ENCODE peak calls at places on chromosomes 1 and 21, in ten cellular contexts. J, U, T, F, D, S, R, N, K and X are unnamed samples.

GRCh38 chr1:115975569-115976061 is 698 bp upstream of the SLC22A15 start:
- DNase-seq in K (no peak), J (no peak), S (no peak), D (no peak), F (no peak), N (no peak), R (no peak), T (no peak), U (no peak), X (no peak)

GRCh38 chr1:24294228-24294672 is 24.9 kb upstream of the GRHL3 start:
- DNase-seq in R (peak; percentile 75), N (peak; percentile 48), D (no peak), F (peak; percentile 66), J (peak; percentile 53), T (no peak), K (no peak), U (no peak), S (peak; percentile 84), X (no peak)

GRCh38 chr1:175648927-175649326 is 94.5 kb downstream of the TNR start:
- DNase-seq in S (no peak), D (no peak), N (no peak), U (no peak), R (no peak), K (no peak), T (no peak), F (no peak), J (no peak), X (no peak)

GRCh38 chr1:47534417-47534816 is 96.6 kb downstream of the FOXD2 start:
- DNase-seq in T (no peak), J (no peak), D (no peak), K (no peak), U (no peak), R (peak; percentile 30), S (no peak), N (no peak), F (no peak), X (no peak)

GRCh38 chr1:89952021-89952995 is 42.6 kb upstream of the ZNF326 start:
- DNase-seq in K (no peak), S (no peak), N (no peak), D (no peak), U (no peak), J (no peak), F (no peak), R (no peak), T (no peak), X (no peak)

GRCh38 chr1:245092638-245092976 is 62.2 kb upstream of the KIF26B start:
- DNase-seq in D (no peak), K (no peak), J (no peak), S (no peak), R (no peak), F (no peak), T (no peak), U (no peak), N (no peak), X (no peak)

GRCh38 chr1:36093226-36093625 is 4.5 kb downstream of the ADPRS start:
- DNase-seq in K (no peak), U (no peak), D (no peak), R (no peak), F (no peak), N (no peak), S (peak; percentile 50), J (no peak), T (peak; percentile 58), X (no peak)

GRCh38 chr1:228772516-228773212 is 37.4 kb downstream of the RHOU start:
- DNase-seq in S (no peak), K (no peak), J (no peak), N (no peak), T (no peak), U (no peak), F (no peak), R (no peak), D (no peak), X (no peak)

GRCh38 chr21:34844033-34844923 is 175.5 kb downstream of the CLIC6 start:
- DNase-seq in N (peak; percentile 78), R (peak; percentile 86), T (peak; percentile 73), K (no peak), D (no peak), J (peak; percentile 77), S (peak; percentile 86), F (no peak), U (peak; percentile 60), X (no peak)
- H3K27ac ChIP-seq in N (peak overlapping the region; percentile 93), R (peak overlapping the region; percentile 49), T (peak overlapping the region; percentile 42), K (peak overlapping the region; percentile 46), D (no peak overlapping the region), J (no peak overlapping the region), S (peak overlapping the region; percentile 74), F (no peak overlapping the region), U (peak overlapping the region; percentile 81), X (no peak overlapping the region)

DNA sequence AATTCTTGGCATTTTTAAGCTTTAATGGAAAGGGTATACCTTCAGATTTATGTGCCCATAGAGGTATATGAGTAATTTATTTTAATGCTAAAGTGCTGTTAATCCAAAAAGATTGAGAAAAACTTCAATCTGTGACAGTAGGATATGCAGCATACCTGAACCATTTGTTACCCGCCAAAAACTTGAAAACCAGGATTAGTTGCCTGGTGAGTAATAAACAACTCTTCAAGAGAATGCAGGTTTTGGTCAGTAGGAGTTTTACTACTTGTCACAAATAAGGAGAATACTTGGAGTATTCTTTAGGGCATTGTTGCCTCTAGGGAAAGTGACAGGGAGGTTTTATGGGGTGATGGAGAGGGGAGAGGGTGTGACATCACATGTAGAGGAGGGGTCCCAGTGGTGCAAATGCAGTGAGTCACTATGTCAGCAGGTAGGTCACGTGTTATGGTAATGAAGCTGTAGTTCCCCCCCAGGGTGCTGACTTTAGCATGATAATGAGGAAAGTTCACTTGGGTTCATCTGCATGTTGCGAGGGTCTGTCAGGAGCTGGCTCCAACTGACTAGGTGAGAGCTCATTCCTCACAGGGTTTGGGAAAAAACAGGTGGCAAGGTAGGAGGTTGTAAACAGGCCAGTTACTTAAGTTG is 23.1 kb downstream of the USP25 start:
- DNase-seq in F (no peak), N (no peak), S (no peak), U (no peak), T (no peak), J (no peak), R (no peak), D (no peak), K (no peak), X (no peak)
- H3K4me1 ChIP-seq in F (no peaks in the 10 kb centered on the region), N (peaks cover 87% of the 10 kb centered on the region), S (peaks cover 32% of the 10 kb centered on the region), U (peaks cover 54% of the 10 kb centered on the region), T (peaks cover 14% of the 10 kb centered on the region), J (peaks cover 19% of the 10 kb centered on the region), R (peaks cover 75% of the 10 kb centered on the region), D (peaks cover 66% of the 10 kb centered on the region), K (peaks cover 4% of the 10 kb centered on the region), X (peaks cover 57% of the 10 kb centered on the region)

GRCh38 chr1:4624801-4625200 is 29.6 kb upstream of the AJAP1 start:
- DNase-seq in K (no peak), N (no peak), U (no peak), J (no peak), T (peak; percentile 9), R (no peak), S (peak; percentile 19), D (no peak), F (no peak), X (no peak)

GRCh38 chr1:4627353-4627752 is 27.1 kb upstream of the AJAP1 start:
- DNase-seq in K (no peak), S (no peak), T (no peak), F (no peak), U (no peak), D (no peak), N (no peak), R (no peak), J (no peak), X (no peak)

GRCh38 chr1:4628992-4629391 is 25.4 kb upstream of the AJAP1 start:
- DNase-seq in K (no peak), F (no peak), U (no peak), N (no peak), T (no peak), S (no peak), J (no peak), D (no peak), R (no peak), X (no peak)

GRCh38 chr1:4626061-4626460 is 28.3 kb upstream of the AJAP1 start:
- DNase-seq in T (no peak), S (no peak), D (no peak), R (no peak), N (no peak), F (no peak), J (no peak), K (no peak), U (no peak), X (no peak)

DNA sequence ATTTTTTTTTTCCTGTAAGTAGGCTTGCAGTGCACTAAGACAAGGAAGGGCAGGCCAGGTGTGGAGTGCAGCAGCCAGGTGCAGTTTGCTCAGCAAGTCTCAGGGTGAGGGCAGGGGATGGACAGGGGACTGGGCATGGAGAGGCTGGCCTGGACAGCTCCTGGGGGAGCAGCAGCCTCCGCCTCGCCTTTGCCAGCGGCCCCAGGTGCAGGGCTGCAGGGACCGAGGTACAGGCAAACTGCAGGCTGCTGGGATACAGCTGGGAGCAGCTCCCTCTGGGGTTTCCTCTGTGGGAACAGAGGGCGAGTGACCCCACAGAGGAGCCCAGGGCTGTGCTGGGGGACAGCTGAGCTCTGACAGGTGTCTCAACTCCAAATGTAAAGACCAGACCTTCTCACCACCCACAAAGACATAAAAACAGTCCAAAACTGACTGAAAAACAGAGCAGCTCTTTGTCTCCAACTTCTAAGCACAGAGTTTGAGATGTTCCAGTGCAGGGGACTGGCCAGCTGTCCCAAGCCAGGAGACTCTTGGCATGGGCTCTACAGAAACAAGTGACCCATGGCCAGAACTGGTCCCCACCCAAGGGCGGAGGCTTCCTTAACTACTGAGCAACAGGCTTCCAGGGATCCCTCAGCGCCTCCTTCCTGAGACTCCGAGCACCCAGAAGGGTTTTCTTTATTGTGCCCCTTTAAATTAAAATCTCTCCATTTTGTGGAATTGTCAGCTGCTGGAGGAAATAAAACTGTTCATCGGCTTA is 27.7 kb upstream of the AJAP1 start:
- DNase-seq in N (peak; percentile 24), R (no peak), F (no peak), K (no peak), S (no peak), T (no peak), U (no peak), D (no peak), J (peak; percentile 33), X (no peak)
- H3K4me3 ChIP-seq in N (no peak overlapping the region), R (no peak overlapping the region), F (no peak overlapping the region), K (no peak overlapping the region), S (no peak overlapping the region), T (no peak overlapping the region), U (no peak overlapping the region), D (no peak overlapping the region), J (no peak overlapping the region), X (no peak overlapping the region)

GRCh38 chr1:19036701-19037605 is 80.5 kb upstream of the IFFO2 start:
- DNase-seq in S (no peak), T (peak; percentile 18), R (no peak), K (no peak), F (no peak), D (no peak), N (no peak), U (no peak), J (no peak), X (no peak)

GRCh38 chr1:19036049-19036546 is 79.6 kb upstream of the IFFO2 start:
- DNase-seq in N (no peak), T (peak; percentile 68), S (no peak), U (no peak), F (no peak), R (no peak), J (no peak), K (no peak), D (no peak), X (no peak)

GRCh38 chr1:19033926-19034680 is 77.6 kb upstream of the IFFO2 start:
- DNase-seq in R (no peak), U (no peak), N (no peak), T (peak; percentile 22), D (no peak), S (no peak), J (no peak), F (peak; percentile 55), K (no peak), X (no peak)

GRCh38 chr1:19034721-19035120 is 78.2 kb upstream of the IFFO2 start:
- DNase-seq in F (no peak), S (no peak), D (no peak), T (peak; percentile 55), U (no peak), R (no peak), N (no peak), K (no peak), J (no peak), X (no peak)

DNA sequence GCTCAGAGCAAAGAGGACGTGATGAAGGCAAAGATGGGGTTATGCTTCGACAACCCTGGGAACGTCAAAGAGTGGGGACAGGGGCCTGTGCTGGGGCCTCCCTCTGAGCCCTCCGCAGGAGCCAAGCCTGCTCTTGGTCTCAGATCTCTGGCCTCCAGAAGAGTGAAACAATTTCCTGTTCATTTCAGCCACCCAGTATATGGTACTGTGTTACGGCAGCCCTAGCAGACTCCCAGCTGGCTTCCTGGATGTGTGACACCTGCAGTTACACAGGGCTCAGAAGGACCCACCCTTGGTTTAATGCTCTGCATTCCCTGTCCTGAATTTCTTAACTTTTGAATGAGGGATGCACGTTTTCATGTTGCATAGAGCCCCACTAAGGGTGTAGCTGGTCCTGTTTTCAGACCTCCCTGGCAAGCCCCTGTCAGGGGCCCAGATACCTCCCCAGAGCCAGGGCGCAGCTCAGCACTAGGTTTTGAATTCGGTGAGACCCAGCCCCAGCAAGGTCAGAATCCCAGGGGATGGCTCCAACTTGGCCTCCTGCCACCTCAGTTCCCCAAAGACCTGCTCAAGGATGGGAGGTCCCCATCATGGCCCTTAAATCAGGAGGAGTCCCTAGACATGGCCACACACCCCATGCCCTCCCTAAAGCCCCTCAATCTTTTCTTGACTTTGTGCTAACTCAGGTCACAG is 79.0 kb upstream of the IFFO2 start:
- DNase-seq in N (no peak), T (peak; percentile 18), S (no peak), D (no peak), F (no peak), R (no peak), U (no peak), J (no peak), K (no peak), X (no peak)
- H3K27ac ChIP-seq in N (no peak overlapping the region), T (no peak overlapping the region), S (peak overlapping the region; percentile 64), D (no peak overlapping the region), F (peak overlapping the region; percentile 23), R (no peak overlapping the region), U (no peak overlapping the region), J (no peak overlapping the region), K (no peak overlapping the region), X (no peak overlapping the region)